ENCODE peak calls at places on chromosomes 6 and 20, in eight cellular contexts. One of them, this sample, is unnamed.

GRCh38 chr6:162849269-162849668 is 121.5 kb downstream of the PACRG start:
- DNase-seq in HEK293T: no peak
- DNase-seq in kidney tubule cell: no peak
- DNase-seq in AG10803: no peak
- DNase-seq in GM13976: no peak
- DNase-seq in CD4-positive, alpha-beta memory T cell: no peak
- DNase-seq in amniotic stem cell: no peak
- DNase-seq in activated CD4-positive, alpha-beta T cell treated with anti-CD3 and anti-CD28 coated beads for 36 hours: no peak
- DNase-seq in this sample: no peak

GRCh38 chr20:37598101-37598530 is 70.4 kb upstream of the BLCAP start:
- DNase-seq in activated CD4-positive, alpha-beta T cell treated with anti-CD3 and anti-CD28 coated beads for 36 hours: no peak
- DNase-seq in CD4-positive, alpha-beta memory T cell: no peak
- DNase-seq in HEK293T: no peak
- DNase-seq in amniotic stem cell: no peak
- DNase-seq in AG10803: no peak
- DNase-seq in kidney tubule cell: no peak
- DNase-seq in GM13976: no peak
- DNase-seq in this sample: no peak

GRCh38 chr20:50575869-50576720 is 65.9 kb downstream of the PTPN1 start:
- DNase-seq in AG10803: peak; percentile 59
- DNase-seq in HEK293T: peak; percentile 58
- DNase-seq in GM13976: no peak
- DNase-seq in kidney tubule cell: peak; percentile 63
- DNase-seq in amniotic stem cell: no peak
- DNase-seq in activated CD4-positive, alpha-beta T cell treated with anti-CD3 and anti-CD28 coated beads for 36 hours: peak; percentile 83
- DNase-seq in CD4-positive, alpha-beta memory T cell: peak; percentile 56
- DNase-seq in this sample: peak; percentile 78

GRCh38 chr6:159701413-159701999 is 8.5 kb upstream of the SOD2 start:
- DNase-seq in GM13976: no peak
- DNase-seq in amniotic stem cell: peak; percentile 69
- DNase-seq in CD4-positive, alpha-beta memory T cell: no peak
- DNase-seq in HEK293T: peak; percentile 25
- DNase-seq in kidney tubule cell: peak; percentile 90
- DNase-seq in AG10803: peak; percentile 92
- DNase-seq in activated CD4-positive, alpha-beta T cell treated with anti-CD3 and anti-CD28 coated beads for 36 hours: peak; percentile 27
- DNase-seq in this sample: no peak

GRCh38 chr20:31699801-31700728 is 22.6 kb downstream of the BCL2L1 start:
- DNase-seq in amniotic stem cell: no peak
- DNase-seq in activated CD4-positive, alpha-beta T cell treated with anti-CD3 and anti-CD28 coated beads for 36 hours: no peak
- DNase-seq in kidney tubule cell: no peak
- DNase-seq in AG10803: no peak
- DNase-seq in CD4-positive, alpha-beta memory T cell: no peak
- DNase-seq in HEK293T: no peak
- DNase-seq in GM13976: no peak
- DNase-seq in this sample: no peak

GRCh38 chr20:21208999-21209398 is 83.1 kb downstream of the KIZ start:
- DNase-seq in kidney tubule cell: no peak
- DNase-seq in GM13976: no peak
- DNase-seq in activated CD4-positive, alpha-beta T cell treated with anti-CD3 and anti-CD28 coated beads for 36 hours: no peak
- DNase-seq in CD4-positive, alpha-beta memory T cell: no peak
- DNase-seq in HEK293T: no peak
- DNase-seq in amniotic stem cell: no peak
- DNase-seq in AG10803: no peak
- DNase-seq in this sample: no peak

GRCh38 chr6:14661188-14661587 is 543.6 kb downstream of the CD83 start:
- DNase-seq in activated CD4-positive, alpha-beta T cell treated with anti-CD3 and anti-CD28 coated beads for 36 hours: peak; percentile 66
- DNase-seq in CD4-positive, alpha-beta memory T cell: peak; percentile 32
- DNase-seq in amniotic stem cell: no peak
- DNase-seq in HEK293T: no peak
- DNase-seq in GM13976: peak; percentile 29
- DNase-seq in kidney tubule cell: peak; percentile 80
- DNase-seq in AG10803: no peak
- DNase-seq in this sample: no peak

GRCh38 chr6:75488026-75488425 is 5.6 kb downstream of the FILIP1 start:
- DNase-seq in GM13976: no peak
- DNase-seq in AG10803: peak; percentile 62
- DNase-seq in kidney tubule cell: no peak
- DNase-seq in amniotic stem cell: no peak
- DNase-seq in CD4-positive, alpha-beta memory T cell: no peak
- DNase-seq in activated CD4-positive, alpha-beta T cell treated with anti-CD3 and anti-CD28 coated beads for 36 hours: no peak
- DNase-seq in HEK293T: no peak
- DNase-seq in this sample: no peak

GRCh38 chr6:48597951-48598350 is 487.0 kb upstream of the PTCHD4 start:
- DNase-seq in amniotic stem cell: no peak
- DNase-seq in GM13976: no peak
- DNase-seq in CD4-positive, alpha-beta memory T cell: no peak
- DNase-seq in AG10803: no peak
- DNase-seq in activated CD4-positive, alpha-beta T cell treated with anti-CD3 and anti-CD28 coated beads for 36 hours: no peak
- DNase-seq in kidney tubule cell: no peak
- DNase-seq in HEK293T: no peak
- DNase-seq in this sample: no peak

GRCh38 chr6:148888853-148889252 is 142.0 kb downstream of the UST start:
- DNase-seq in kidney tubule cell: no peak
- DNase-seq in GM13976: no peak
- DNase-seq in amniotic stem cell: no peak
- DNase-seq in CD4-positive, alpha-beta memory T cell: no peak
- DNase-seq in AG10803: peak; percentile 49
- DNase-seq in activated CD4-positive, alpha-beta T cell treated with anti-CD3 and anti-CD28 coated beads for 36 hours: no peak
- DNase-seq in HEK293T: no peak
- DNase-seq in this sample: no peak

GRCh38 chr20:36122931-36123288 is 31.6 kb upstream of the EPB41L1 start:
- DNase-seq in GM13976: no peak
- DNase-seq in kidney tubule cell: no peak
- DNase-seq in activated CD4-positive, alpha-beta T cell treated with anti-CD3 and anti-CD28 coated beads for 36 hours: no peak
- DNase-seq in HEK293T: no peak
- DNase-seq in AG10803: no peak
- DNase-seq in amniotic stem cell: no peak
- DNase-seq in CD4-positive, alpha-beta memory T cell: no peak
- DNase-seq in this sample: no peak

GRCh38 chr6:80642452-80642851 is 536.0 kb downstream of the BCKDHB start:
- DNase-seq in HEK293T: no peak
- DNase-seq in GM13976: no peak
- DNase-seq in kidney tubule cell: no peak
- DNase-seq in CD4-positive, alpha-beta memory T cell: no peak
- DNase-seq in AG10803: peak; percentile 60
- DNase-seq in amniotic stem cell: no peak
- DNase-seq in activated CD4-positive, alpha-beta T cell treated with anti-CD3 and anti-CD28 coated beads for 36 hours: no peak
- DNase-seq in this sample: no peak

GRCh38 chr6:115219645-115220044 is 841.0 kb downstream of the FRK start:
- DNase-seq in activated CD4-positive, alpha-beta T cell treated with anti-CD3 and anti-CD28 coated beads for 36 hours: no peak
- DNase-seq in AG10803: no peak
- DNase-seq in CD4-positive, alpha-beta memory T cell: no peak
- DNase-seq in amniotic stem cell: no peak
- DNase-seq in HEK293T: no peak
- DNase-seq in GM13976: no peak
- DNase-seq in kidney tubule cell: no peak
- DNase-seq in this sample: no peak

GRCh38 chr6:34457747-34458462 is 8.0 kb upstream of the PACSIN1 start:
- DNase-seq in activated CD4-positive, alpha-beta T cell treated with anti-CD3 and anti-CD28 coated beads for 36 hours: no peak
- DNase-seq in CD4-positive, alpha-beta memory T cell: no peak
- DNase-seq in kidney tubule cell: no peak
- DNase-seq in GM13976: no peak
- DNase-seq in AG10803: no peak
- DNase-seq in amniotic stem cell: no peak
- DNase-seq in HEK293T: no peak
- DNase-seq in this sample: no peak

GRCh38 chr20:9532069-9532809 is 17.8 kb downstream of the LAMP5 start:
- DNase-seq in activated CD4-positive, alpha-beta T cell treated with anti-CD3 and anti-CD28 coated beads for 36 hours: no peak
- DNase-seq in AG10803: no peak
- DNase-seq in CD4-positive, alpha-beta memory T cell: no peak
- DNase-seq in HEK293T: no peak
- DNase-seq in GM13976: no peak
- DNase-seq in kidney tubule cell: no peak
- DNase-seq in amniotic stem cell: no peak
- DNase-seq in this sample: no peak

GRCh38 chr20:38633577-38634093 is 32.0 kb downstream of the ARHGAP40 start:
- DNase-seq in activated CD4-positive, alpha-beta T cell treated with anti-CD3 and anti-CD28 coated beads for 36 hours: peak; percentile 79
- DNase-seq in kidney tubule cell: peak; percentile 72
- DNase-seq in GM13976: peak; percentile 85
- DNase-seq in CD4-positive, alpha-beta memory T cell: peak; percentile 40
- DNase-seq in AG10803: peak; percentile 21
- DNase-seq in HEK293T: peak; percentile 88
- DNase-seq in amniotic stem cell: no peak
- DNase-seq in this sample: peak; percentile 78

This sample was measured in left lung.